ENCODE peak calls at places on chromosomes 13 and 19, in seven cellular contexts. One of them, this sample, is unnamed. For H4K20me1, the result is how much of the 10 kb centered on the place peaks cover.

GRCh38 chr19:45424191-45425058 is 708 bp upstream of the ERCC1 start:
- DNase-seq in neural progenitor cell: peak
- DNase-seq in MM.1S: peak
- DNase-seq in PC-3: peak
- DNase-seq in SK-N-SH: peak
- DNase-seq in GM23338: peak
- DNase-seq in OCI-LY7: peak
- DNase-seq in this sample: peak

GRCh38 chr13:30639671-30640070 is 22.0 kb downstream of the USPL1 start:
- DNase-seq in PC-3: no peak
- DNase-seq in GM23338: no peak
- DNase-seq in SK-N-SH: no peak
- DNase-seq in neural progenitor cell: no peak
- DNase-seq in OCI-LY7: no peak
- DNase-seq in MM.1S: no peak
- DNase-seq in this sample: no peak

GRCh38 chr13:53144826-53145225 is 116.2 kb downstream of the OLFM4 start:
- DNase-seq in OCI-LY7: no peak
- DNase-seq in GM23338: no peak
- DNase-seq in neural progenitor cell: no peak
- DNase-seq in SK-N-SH: no peak
- DNase-seq in MM.1S: no peak
- DNase-seq in PC-3: no peak
- DNase-seq in this sample: no peak

GRCh38 chr19:58311345-58311744 is 6.2 kb downstream of the ERVK3-1 start:
- DNase-seq in GM23338: no peak
- DNase-seq in OCI-LY7: no peak
- DNase-seq in SK-N-SH: no peak
- DNase-seq in MM.1S: no peak
- DNase-seq in PC-3: no peak
- DNase-seq in neural progenitor cell: no peak
- DNase-seq in this sample: no peak

GRCh38 chr13:75366380-75367280 is 115.3 kb downstream of the TBC1D4 start:
- DNase-seq in PC-3: no peak
- DNase-seq in neural progenitor cell: no peak
- DNase-seq in MM.1S: no peak
- DNase-seq in OCI-LY7: no peak
- DNase-seq in SK-N-SH: no peak
- DNase-seq in GM23338: no peak
- DNase-seq in this sample: no peak

GRCh38 chr19:42568006-42568405 is 26.7 kb downstream of the CEACAM8 start:
- DNase-seq in MM.1S: no peak
- DNase-seq in SK-N-SH: no peak
- DNase-seq in OCI-LY7: no peak
- DNase-seq in PC-3: no peak
- DNase-seq in GM23338: no peak
- DNase-seq in neural progenitor cell: no peak
- DNase-seq in this sample: no peak

GRCh38 chr19:13995017-13995728 is 10.9 kb downstream of the RFX1 start:
- DNase-seq in OCI-LY7: no peak
- DNase-seq in PC-3: peak
- DNase-seq in SK-N-SH: no peak
- DNase-seq in neural progenitor cell: no peak
- DNase-seq in GM23338: no peak
- DNase-seq in MM.1S: no peak
- DNase-seq in this sample: no peak

GRCh38 chr19:507286-508203 is at the start of gene TPGS1:
- DNase-seq in neural progenitor cell: peak
- DNase-seq in GM23338: peak
- DNase-seq in PC-3: peak
- DNase-seq in MM.1S: peak
- DNase-seq in SK-N-SH: peak
- DNase-seq in OCI-LY7: peak
- DNase-seq in this sample: peak

GRCh38 chr13:41200126-41200525 is 5.8 kb upstream of the KBTBD7 start:
- DNase-seq in PC-3: no peak
- DNase-seq in SK-N-SH: no peak
- DNase-seq in GM23338: no peak
- DNase-seq in neural progenitor cell: no peak
- DNase-seq in OCI-LY7: no peak
- DNase-seq in MM.1S: no peak
- DNase-seq in this sample: no peak

GRCh38 chr13:23672616-23673015 is 102.4 kb downstream of the TNFRSF19 start:
- DNase-seq in GM23338: no peak
- DNase-seq in MM.1S: no peak
- DNase-seq in PC-3: no peak
- DNase-seq in OCI-LY7: no peak
- DNase-seq in SK-N-SH: no peak
- DNase-seq in neural progenitor cell: no peak
- DNase-seq in this sample: no peak

GRCh38 chr19:33204136-33204973 is 10.2 kb downstream of the LRP3 start:
- DNase-seq in GM23338: no peak
- DNase-seq in MM.1S: no peak
- DNase-seq in PC-3: no peak
- DNase-seq in neural progenitor cell: no peak
- DNase-seq in SK-N-SH: peak
- DNase-seq in OCI-LY7: no peak
- DNase-seq in this sample: no peak

GRCh38 chr19:33616857-33617256 is 4.9 kb upstream of the CHST8 start:
- DNase-seq in SK-N-SH: no peak
- DNase-seq in PC-3: no peak
- DNase-seq in OCI-LY7: no peak
- DNase-seq in MM.1S: peak
- DNase-seq in GM23338: no peak
- DNase-seq in neural progenitor cell: no peak
- DNase-seq in this sample: no peak

GRCh38 chr19:36120984-36121358 is 5.7 kb downstream of the TBCB start:
- DNase-seq in GM23338: no peak
- DNase-seq in PC-3: no peak
- DNase-seq in SK-N-SH: peak
- DNase-seq in OCI-LY7: no peak
- DNase-seq in MM.1S: no peak
- DNase-seq in neural progenitor cell: no peak
- DNase-seq in this sample: no peak

GRCh38 chr19:45866400-45867176 is 2.5 kb downstream of the FOXA3 start:
- DNase-seq in PC-3: no peak
- DNase-seq in MM.1S: no peak
- DNase-seq in neural progenitor cell: no peak
- DNase-seq in SK-N-SH: no peak
- DNase-seq in OCI-LY7: no peak
- DNase-seq in GM23338: no peak
- DNase-seq in this sample: no peak

GRCh38 chr19:29232315-29232852 is 19.4 kb upstream of the UQCRFS1 start:
- DNase-seq in SK-N-SH: no peak
- DNase-seq in GM23338: no peak
- DNase-seq in PC-3: no peak
- DNase-seq in OCI-LY7: no peak
- DNase-seq in neural progenitor cell: no peak
- DNase-seq in MM.1S: no peak
- DNase-seq in this sample: no peak

GRCh38 chr19:44812142-44812718 is 3.3 kb downstream of the BCAM start:
- DNase-seq in OCI-LY7: no peak
- DNase-seq in MM.1S: no peak
- DNase-seq in neural progenitor cell: no peak
- DNase-seq in GM23338: no peak
- DNase-seq in SK-N-SH: no peak
- DNase-seq in PC-3: no peak
- DNase-seq in this sample: no peak

GRCh38 chr13:25422153-25422552 is 50.4 kb downstream of the ATP8A2 start:
- DNase-seq in neural progenitor cell: no peak
- DNase-seq in SK-N-SH: no peak
- DNase-seq in PC-3: no peak
- DNase-seq in OCI-LY7: no peak
- DNase-seq in GM23338: no peak
- DNase-seq in MM.1S: no peak
- DNase-seq in this sample: no peak

GRCh38 chr13:51849145-51850101 is 4.4 kb upstream of the TMEM272 start:
- DNase-seq in SK-N-SH: peak
- DNase-seq in neural progenitor cell: peak
- DNase-seq in GM23338: peak
- DNase-seq in PC-3: peak
- DNase-seq in OCI-LY7: peak
- DNase-seq in MM.1S: no peak
- DNase-seq in this sample: no peak

DNA sequence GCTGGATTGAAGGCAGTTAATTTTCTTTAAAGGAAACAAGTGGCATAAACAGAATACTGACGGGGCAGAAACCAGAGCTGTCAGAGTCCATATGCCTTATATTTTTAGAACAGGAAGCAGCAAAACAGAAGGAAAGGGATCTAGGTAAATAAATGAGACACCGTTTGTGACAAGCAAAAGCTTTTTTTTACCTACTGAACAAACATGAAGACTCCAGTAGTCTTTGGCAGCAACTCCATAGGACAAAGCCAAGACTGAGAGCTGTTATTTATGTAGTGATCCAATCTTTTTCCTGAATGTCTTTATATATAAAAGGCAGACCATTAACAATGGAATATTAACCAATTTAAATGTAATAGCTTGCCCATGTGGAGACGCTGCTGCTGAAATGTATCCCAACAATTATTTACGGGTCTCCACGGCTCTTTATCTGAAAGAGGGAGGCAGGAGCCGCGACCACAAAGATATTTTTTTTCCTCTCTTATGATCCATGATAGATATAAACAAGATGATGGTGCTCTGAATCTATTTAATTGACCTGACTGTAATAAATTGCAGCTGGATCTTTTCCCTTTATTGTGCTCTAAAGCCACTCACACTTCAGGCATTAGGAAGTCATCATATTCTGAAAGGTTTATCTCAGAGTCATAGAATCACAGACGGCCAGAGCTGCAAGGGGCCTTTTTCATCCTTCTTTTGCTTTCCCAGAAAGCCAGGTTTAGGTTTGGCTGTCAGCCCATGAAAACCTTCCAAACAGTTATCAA is 687.7 kb downstream of the EFNB2 start:
- DNase-seq in MM.1S: no peak
- DNase-seq in PC-3: peak
- DNase-seq in SK-N-SH: peak
- DNase-seq in neural progenitor cell: no peak
- DNase-seq in GM23338: no peak
- DNase-seq in OCI-LY7: no peak
- DNase-seq in this sample: peak
- TF ChIP-seq EZH2phosphoT487 in MM.1S: no peak
- TF ChIP-seq EZH2phosphoT487 in PC-3: no peak
- TF ChIP-seq EZH2phosphoT487 in SK-N-SH: no peak
- TF ChIP-seq EZH2phosphoT487 in neural progenitor cell: no peak
- TF ChIP-seq EZH2phosphoT487 in GM23338: no peak
- TF ChIP-seq EZH2phosphoT487 in OCI-LY7: no peak
- TF ChIP-seq EZH2phosphoT487 in this sample: peak

DNA sequence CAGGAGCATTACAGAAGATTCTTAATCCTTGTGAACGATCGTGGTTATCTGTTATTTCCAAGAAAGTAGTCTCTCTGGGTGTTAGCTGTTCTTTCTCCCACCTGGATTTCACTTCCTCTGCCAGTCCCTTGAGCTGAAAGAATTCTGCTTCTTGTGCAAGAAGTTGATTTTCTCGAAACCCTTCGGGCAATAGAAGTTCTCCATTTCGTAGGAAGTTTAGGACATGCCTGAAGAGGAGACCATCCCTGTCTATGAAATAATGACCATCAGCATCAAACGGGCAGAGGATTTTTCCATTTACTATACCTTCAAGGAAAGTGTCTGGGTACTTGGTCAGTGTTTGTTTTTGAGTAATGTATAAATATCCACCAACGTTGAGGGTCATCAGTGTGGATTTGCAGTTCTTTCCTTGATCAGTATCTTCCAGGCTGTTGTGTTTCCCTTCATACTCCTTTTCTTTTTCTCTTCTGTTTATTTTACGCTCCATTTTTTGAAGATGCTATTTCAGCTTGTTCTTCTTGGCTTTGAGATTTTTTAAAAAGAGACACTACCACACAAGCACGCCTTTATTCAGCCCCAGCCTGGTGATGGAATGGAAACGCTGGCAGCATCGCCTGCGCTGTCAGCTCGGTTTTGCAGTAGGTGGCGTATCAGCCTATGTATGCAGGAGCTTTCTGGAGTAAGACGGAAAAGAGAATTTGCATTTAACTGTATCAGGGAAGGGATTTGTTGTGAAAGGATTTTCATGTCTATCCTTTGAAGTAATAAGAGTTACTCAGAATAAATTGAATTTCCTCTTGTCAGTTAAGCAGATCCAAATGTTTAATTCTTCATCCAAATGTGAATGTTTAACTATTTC is 6.5 kb downstream of the KCTD4 start:
- DNase-seq in neural progenitor cell: peak
- DNase-seq in MM.1S: no peak
- DNase-seq in SK-N-SH: no peak
- DNase-seq in PC-3: no peak
- DNase-seq in GM23338: peak
- DNase-seq in OCI-LY7: no peak
- DNase-seq in this sample: peak
- TF ChIP-seq CTCF in neural progenitor cell: peak
- TF ChIP-seq CTCF in MM.1S: no peak
- TF ChIP-seq CTCF in SK-N-SH: peak
- TF ChIP-seq CTCF in PC-3: no peak
- TF ChIP-seq CTCF in GM23338: peak
- TF ChIP-seq CTCF in OCI-LY7: no peak
- TF ChIP-seq CTCF in this sample: peak

DNA sequence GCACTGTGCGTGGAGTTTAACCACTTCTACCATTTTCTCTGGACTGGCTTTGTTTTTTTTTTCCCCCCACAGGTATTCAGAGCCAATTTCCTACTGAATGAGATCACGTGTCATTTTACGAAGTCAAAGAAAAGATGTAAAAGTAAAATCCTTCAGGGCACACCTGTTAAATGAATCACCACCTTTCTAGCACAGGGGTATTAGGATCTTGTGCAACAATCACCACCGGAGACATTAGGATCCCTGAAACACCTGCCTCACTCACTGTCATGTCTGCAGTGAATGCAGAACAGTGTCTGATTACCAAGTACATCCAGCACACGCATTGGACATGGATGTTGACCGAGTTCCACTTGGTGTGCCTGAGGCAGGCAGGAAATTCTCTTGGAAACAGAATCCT is 17.2 kb downstream of the BRD4 start:
- DNase-seq in neural progenitor cell: no peak
- DNase-seq in PC-3: peak
- DNase-seq in GM23338: no peak
- DNase-seq in OCI-LY7: no peak
- DNase-seq in MM.1S: no peak
- DNase-seq in SK-N-SH: no peak
- DNase-seq in this sample: no peak
- H4K20me1 ChIP-seq in neural progenitor cell: half or more
- H4K20me1 ChIP-seq in PC-3: half or more
- H4K20me1 ChIP-seq in GM23338: half or more
- H4K20me1 ChIP-seq in OCI-LY7: half or more
- H4K20me1 ChIP-seq in MM.1S: half or more
- H4K20me1 ChIP-seq in SK-N-SH: half or more
- H4K20me1 ChIP-seq in this sample: half or more

GRCh38 chr13:22012676-22013075 is 341.8 kb downstream of the FGF9 start:
- DNase-seq in GM23338: no peak
- DNase-seq in OCI-LY7: no peak
- DNase-seq in neural progenitor cell: no peak
- DNase-seq in SK-N-SH: no peak
- DNase-seq in MM.1S: no peak
- DNase-seq in PC-3: no peak
- DNase-seq in this sample: no peak

GRCh38 chr13:22009937-22010336 is 339.1 kb downstream of the FGF9 start:
- DNase-seq in GM23338: no peak
- DNase-seq in OCI-LY7: no peak
- DNase-seq in neural progenitor cell: no peak
- DNase-seq in PC-3: no peak
- DNase-seq in MM.1S: no peak
- DNase-seq in SK-N-SH: no peak
- DNase-seq in this sample: no peak

GRCh38 chr13:22014469-22014868 is 343.6 kb downstream of the FGF9 start:
- DNase-seq in GM23338: no peak
- DNase-seq in neural progenitor cell: no peak
- DNase-seq in PC-3: peak
- DNase-seq in SK-N-SH: no peak
- DNase-seq in MM.1S: no peak
- DNase-seq in OCI-LY7: no peak
- DNase-seq in this sample: peak

GRCh38 chr13:22009500-22009899 is 338.6 kb downstream of the FGF9 start:
- DNase-seq in SK-N-SH: no peak
- DNase-seq in PC-3: no peak
- DNase-seq in OCI-LY7: no peak
- DNase-seq in MM.1S: no peak
- DNase-seq in neural progenitor cell: no peak
- DNase-seq in GM23338: no peak
- DNase-seq in this sample: no peak
- TF ChIP-seq EZH2phosphoT487 in SK-N-SH: no peak
- TF ChIP-seq EZH2phosphoT487 in PC-3: no peak
- TF ChIP-seq EZH2phosphoT487 in OCI-LY7: no peak
- TF ChIP-seq EZH2phosphoT487 in MM.1S: no peak
- TF ChIP-seq EZH2phosphoT487 in neural progenitor cell: no peak
- TF ChIP-seq EZH2phosphoT487 in GM23338: no peak
- TF ChIP-seq EZH2phosphoT487 in this sample: no peak